ENCODE peak calls at places on chromosomes 7 and 10, in eight cellular contexts. D, C, T, V, A, U, B and I are unnamed samples. For H3K4me1 and H3K9me3, the result is how much of the 10 kb centered on the place peaks cover.

GRCh38 chr7:96069361-96069760 is 252.5 kb downstream of the SLC25A13 start:
- DNase-seq in C (no peak), B (no peak), U (no peak), T (no peak), D (no peak), A (no peak), V (no peak), I (no peak)

GRCh38 chr7:138756591-138757222 is 41.1 kb upstream of the TMEM213 start:
- DNase-seq in D (no peak), V (peak), T (no peak), B (no peak), C (peak), A (no peak), U (no peak), I (no peak)

GRCh38 chr7:117048114-117048853 is 95.0 kb downstream of the ST7 start:
- DNase-seq in D (no peak), U (no peak), T (no peak), B (no peak), C (no peak), V (no peak), A (no peak), I (no peak)

GRCh38 chr7:27346531-27347260 is 104.1 kb downstream of the EVX1 start:
- DNase-seq in B (peak), U (no peak), V (peak), T (no peak), C (peak), D (peak), A (no peak), I (peak)

GRCh38 chr10:102504976-102505300 is 1.2 kb downstream of the SUFU start:
- DNase-seq in C (no peak), D (no peak), B (no peak), U (no peak), V (no peak), A (no peak), T (no peak), I (no peak)

GRCh38 chr7:3042861-3043489 is 692 bp downstream of the CARD11 start:
- DNase-seq in T (peak), V (no peak), A (no peak), C (no peak), B (peak), D (no peak), U (no peak), I (peak)

GRCh38 chr10:5283305-5284158 is 81.2 kb upstream of the UCN3 start:
- DNase-seq in V (peak), A (no peak), T (peak), U (peak), C (peak), D (peak), B (peak), I (no peak)

GRCh38 chr7:91311844-91312243 is 47.6 kb downstream of the FZD1 start:
- DNase-seq in A (no peak), T (no peak), D (no peak), U (no peak), C (no peak), B (no peak), V (peak), I (no peak)

DNA sequence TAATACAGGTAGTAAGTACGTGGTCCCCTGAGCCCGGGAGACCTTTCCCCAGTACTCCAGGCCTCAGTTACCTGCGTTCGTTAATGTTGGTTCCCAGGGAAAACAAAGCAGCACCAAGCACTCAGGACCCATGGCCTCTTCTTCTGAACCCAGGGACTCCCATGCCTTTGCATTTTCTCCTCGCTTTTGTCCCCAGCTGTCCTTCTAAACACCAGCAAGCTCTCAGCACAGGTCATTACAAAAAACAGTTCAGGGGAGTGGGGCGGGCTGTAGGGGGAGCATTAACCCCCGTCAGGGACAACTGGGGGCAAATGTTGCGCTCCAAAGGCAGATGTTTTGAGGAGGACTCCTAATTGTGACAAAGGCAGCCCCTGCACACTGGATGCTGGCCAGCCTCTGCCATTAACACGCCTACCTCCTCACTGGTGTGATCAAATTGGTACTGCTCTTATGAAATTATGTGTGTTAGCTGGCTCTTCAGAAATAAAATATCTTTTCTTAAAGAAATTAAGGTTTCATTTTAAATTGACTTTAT is 80.5 kb upstream of the LRGUK start:
- DNase-seq in A (no peak), T (no peak), B (no peak), C (no peak), U (no peak), D (no peak), V (no peak), I (no peak)
- TF ChIP-seq CTCF in A (no peak), T (peak), B (no peak), C (no peak), U (no peak), D (no peak), V (no peak), I (no peak)

GRCh38 chr7:22697897-22698645 is 28.9 kb upstream of the IL6 start:
- DNase-seq in B (no peak), D (no peak), T (no peak), A (no peak), V (no peak), U (no peak), C (no peak), I (peak)

GRCh38 chr7:22695476-22696132 is 31.4 kb upstream of the IL6 start:
- DNase-seq in B (no peak), T (no peak), U (no peak), D (no peak), C (no peak), V (no peak), A (no peak), I (no peak)

GRCh38 chr7:22698762-22699161 is 28.2 kb upstream of the IL6 start:
- DNase-seq in U (no peak), B (no peak), A (no peak), D (no peak), V (no peak), C (no peak), T (no peak), I (no peak)

GRCh38 chr7:22696672-22697071 is 30.3 kb upstream of the IL6 start:
- DNase-seq in V (peak), B (no peak), C (peak), T (no peak), A (no peak), U (no peak), D (no peak), I (no peak)

GRCh38 chr7:22697322-22697859 is 29.6 kb upstream of the IL6 start:
- DNase-seq in C (no peak), T (no peak), A (no peak), B (no peak), V (no peak), D (no peak), U (no peak), I (no peak)
- H3K4me1 ChIP-seq in C (under half), T (under half), A (under half), B (under half), V (under half), D (under half), U (under half), I (under half)

DNA sequence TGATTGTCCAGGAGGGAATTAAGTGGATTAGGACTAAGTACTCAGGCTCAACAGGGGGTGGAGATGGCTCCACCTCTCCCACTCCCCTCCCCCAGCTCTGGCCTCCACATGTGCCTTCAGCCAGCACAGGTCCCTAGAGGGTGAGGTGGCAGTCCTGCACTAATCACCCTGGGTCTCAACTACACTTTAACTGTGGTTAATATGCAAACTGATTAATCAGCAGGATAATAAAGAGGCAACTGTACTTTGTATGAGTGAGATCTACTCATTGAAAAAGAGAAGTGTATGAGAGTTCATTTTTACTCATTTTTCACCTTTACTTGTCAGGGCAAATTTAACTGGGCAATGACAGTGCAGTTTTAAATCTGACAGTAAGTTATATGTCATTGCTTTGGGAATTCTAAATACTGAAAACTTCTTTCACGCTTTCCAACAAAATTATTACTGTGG is 223.8 kb upstream of the CCDC6 start:
- DNase-seq in U (no peak), D (no peak), T (no peak), C (no peak), A (no peak), V (no peak), B (no peak), I (no peak)
- H3K9me3 ChIP-seq in U (under half), D (under half), T (under half), C (under half), A (under half), V (under half), B (under half), I (under half)

GRCh38 chr10:101075775-101076174 is 14.0 kb downstream of the KAZALD1 start:
- DNase-seq in C (no peak), V (no peak), U (no peak), T (peak), A (no peak), B (no peak), D (no peak), I (no peak)

GRCh38 chr10:101072923-101073322 is 11.1 kb downstream of the KAZALD1 start:
- DNase-seq in A (no peak), V (no peak), C (no peak), D (no peak), U (no peak), T (no peak), B (no peak), I (no peak)

GRCh38 chr10:101071266-101071884 is 9.6 kb downstream of the KAZALD1 start:
- DNase-seq in B (no peak), D (no peak), A (no peak), C (no peak), U (no peak), T (peak), V (peak), I (no peak)

GRCh38 chr10:101071885-101072433 is 10.2 kb downstream of the KAZALD1 start:
- DNase-seq in A (no peak), C (no peak), T (no peak), V (no peak), B (no peak), U (no peak), D (no peak), I (no peak)

DNA sequence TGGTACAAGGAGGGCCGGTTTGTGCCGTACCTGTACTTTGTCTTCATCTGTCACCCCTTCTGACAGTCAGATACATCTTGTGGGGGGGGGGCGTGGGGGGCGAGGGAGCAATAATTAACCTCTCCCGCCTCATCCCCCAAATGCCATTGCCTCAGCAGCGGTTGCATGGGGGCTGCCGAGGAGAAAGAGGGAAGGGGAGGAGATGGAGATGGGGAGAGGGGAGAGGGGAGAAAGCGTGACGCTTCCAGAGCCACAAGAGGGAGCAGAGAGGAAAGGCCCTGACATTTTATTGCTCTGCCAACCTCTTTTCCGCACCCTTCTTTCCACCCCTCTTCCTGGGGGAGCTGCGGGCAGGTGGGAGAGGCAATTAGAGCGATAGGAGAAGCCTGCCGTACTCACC is 11.8 kb downstream of the KAZALD1 start:
- DNase-seq in T (no peak), A (no peak), V (no peak), C (no peak), U (no peak), D (no peak), B (no peak), I (no peak)
- TF ChIP-seq CTCF in T (no peak), A (no peak), V (peak), C (no peak), U (no peak), D (no peak), B (no peak), I (no peak)